ENCODE peak calls at places on chromosomes 12 and 14, in six cellular contexts. One of them, this sample, is unnamed.

GRCh38 chr12:113582521-113583218 is 111.0 kb upstream of the LHX5 start:
- DNase-seq in GM04504: no peak
- DNase-seq in SK-MEL-5: no peak
- DNase-seq in stimulated activated naive B cell treated with anti-CD40 and anti-IgM and Interleukin-4, amounts not matched to agents 10 μg/mL and 1 μg/mL and 100 μg/mL, for 72 hours: no peak
- DNase-seq in stomach: no peak
- DNase-seq in GM20000: no peak
- DNase-seq in this sample: no peak

GRCh38 chr14:58072288-58073071 is 79.5 kb downstream of the ARMH4 start:
- DNase-seq in stimulated activated naive B cell treated with anti-CD40 and anti-IgM and Interleukin-4, amounts not matched to agents 10 μg/mL and 1 μg/mL and 100 μg/mL, for 72 hours: peak; percentile 44
- DNase-seq in GM20000: peak; percentile 58
- DNase-seq in stomach: peak; percentile 33
- DNase-seq in GM04504: peak; percentile 35
- DNase-seq in SK-MEL-5: peak; percentile 78
- DNase-seq in this sample: peak; percentile 56

GRCh38 chr12:65881348-65881961 is 57.2 kb downstream of the HMGA2 start:
- DNase-seq in stomach: peak; percentile 30
- DNase-seq in stimulated activated naive B cell treated with anti-CD40 and anti-IgM and Interleukin-4, amounts not matched to agents 10 μg/mL and 1 μg/mL and 100 μg/mL, for 72 hours: no peak
- DNase-seq in GM04504: peak; percentile 63
- DNase-seq in GM20000: no peak
- DNase-seq in SK-MEL-5: no peak
- DNase-seq in this sample: no peak

GRCh38 chr14:54348923-54349615 is 47.7 kb upstream of the CDKN3 start:
- DNase-seq in stimulated activated naive B cell treated with anti-CD40 and anti-IgM and Interleukin-4, amounts not matched to agents 10 μg/mL and 1 μg/mL and 100 μg/mL, for 72 hours: no peak
- DNase-seq in GM04504: no peak
- DNase-seq in SK-MEL-5: no peak
- DNase-seq in GM20000: no peak
- DNase-seq in stomach: no peak
- DNase-seq in this sample: no peak

GRCh38 chr12:104494137-104494815 is 37.5 kb downstream of the CHST11 start:
- DNase-seq in GM20000: no peak
- DNase-seq in stomach: no peak
- DNase-seq in SK-MEL-5: no peak
- DNase-seq in GM04504: no peak
- DNase-seq in stimulated activated naive B cell treated with anti-CD40 and anti-IgM and Interleukin-4, amounts not matched to agents 10 μg/mL and 1 μg/mL and 100 μg/mL, for 72 hours: no peak
- DNase-seq in this sample: no peak

GRCh38 chr12:66916189-66916588 is 237.3 kb upstream of the GRIP1 start:
- DNase-seq in GM04504: no peak
- DNase-seq in SK-MEL-5: no peak
- DNase-seq in GM20000: no peak
- DNase-seq in stimulated activated naive B cell treated with anti-CD40 and anti-IgM and Interleukin-4, amounts not matched to agents 10 μg/mL and 1 μg/mL and 100 μg/mL, for 72 hours: no peak
- DNase-seq in stomach: no peak
- DNase-seq in this sample: no peak

GRCh38 chr12:123942277-123942653 is 30.4 kb downstream of the CCDC92 start:
- DNase-seq in GM20000: no peak
- DNase-seq in SK-MEL-5: no peak
- DNase-seq in stomach: no peak
- DNase-seq in GM04504: peak; percentile 48
- DNase-seq in stimulated activated naive B cell treated with anti-CD40 and anti-IgM and Interleukin-4, amounts not matched to agents 10 μg/mL and 1 μg/mL and 100 μg/mL, for 72 hours: no peak
- DNase-seq in this sample: peak; percentile 68

GRCh38 chr12:122067966-122068365 is 10.6 kb upstream of the MLXIP start:
- DNase-seq in SK-MEL-5: no peak
- DNase-seq in GM04504: no peak
- DNase-seq in stimulated activated naive B cell treated with anti-CD40 and anti-IgM and Interleukin-4, amounts not matched to agents 10 μg/mL and 1 μg/mL and 100 μg/mL, for 72 hours: peak; percentile 68
- DNase-seq in stomach: peak; percentile 58
- DNase-seq in GM20000: peak; percentile 85
- DNase-seq in this sample: no peak

GRCh38 chr12:6688543-6688999 is 604 bp downstream of the ZNF384 start:
- DNase-seq in stomach: peak; percentile 49
- DNase-seq in SK-MEL-5: no peak
- DNase-seq in GM20000: no peak
- DNase-seq in GM04504: no peak
- DNase-seq in stimulated activated naive B cell treated with anti-CD40 and anti-IgM and Interleukin-4, amounts not matched to agents 10 μg/mL and 1 μg/mL and 100 μg/mL, for 72 hours: no peak
- DNase-seq in this sample: no peak

GRCh38 chr12:80593766-80594165 is 113.7 kb upstream of the MYF6 start:
- DNase-seq in stimulated activated naive B cell treated with anti-CD40 and anti-IgM and Interleukin-4, amounts not matched to agents 10 μg/mL and 1 μg/mL and 100 μg/mL, for 72 hours: no peak
- DNase-seq in SK-MEL-5: no peak
- DNase-seq in GM20000: no peak
- DNase-seq in stomach: no peak
- DNase-seq in GM04504: peak; percentile 42
- DNase-seq in this sample: peak; percentile 65

GRCh38 chr12:94267907-94268575 is 119.7 kb downstream of the PLXNC1 start:
- DNase-seq in SK-MEL-5: no peak
- DNase-seq in GM20000: no peak
- DNase-seq in stomach: no peak
- DNase-seq in stimulated activated naive B cell treated with anti-CD40 and anti-IgM and Interleukin-4, amounts not matched to agents 10 μg/mL and 1 μg/mL and 100 μg/mL, for 72 hours: no peak
- DNase-seq in GM04504: no peak
- DNase-seq in this sample: no peak

GRCh38 chr12:112964915-112965314 is 13.4 kb upstream of the OAS2 start:
- DNase-seq in stimulated activated naive B cell treated with anti-CD40 and anti-IgM and Interleukin-4, amounts not matched to agents 10 μg/mL and 1 μg/mL and 100 μg/mL, for 72 hours: no peak
- DNase-seq in GM20000: no peak
- DNase-seq in SK-MEL-5: no peak
- DNase-seq in stomach: no peak
- DNase-seq in GM04504: no peak
- DNase-seq in this sample: no peak

GRCh38 chr14:105313381-105314286 is 914 bp upstream of the PACS2 start:
- DNase-seq in stimulated activated naive B cell treated with anti-CD40 and anti-IgM and Interleukin-4, amounts not matched to agents 10 μg/mL and 1 μg/mL and 100 μg/mL, for 72 hours: peak; percentile 26
- DNase-seq in GM20000: no peak
- DNase-seq in stomach: peak; percentile 43
- DNase-seq in SK-MEL-5: no peak
- DNase-seq in GM04504: no peak
- DNase-seq in this sample: no peak

GRCh38 chr14:92160619-92161018 is 38.9 kb downstream of the CPSF2 start:
- DNase-seq in GM04504: peak; percentile 50
- DNase-seq in SK-MEL-5: peak; percentile 42
- DNase-seq in GM20000: no peak
- DNase-seq in stomach: no peak
- DNase-seq in stimulated activated naive B cell treated with anti-CD40 and anti-IgM and Interleukin-4, amounts not matched to agents 10 μg/mL and 1 μg/mL and 100 μg/mL, for 72 hours: no peak
- DNase-seq in this sample: peak; percentile 34

GRCh38 chr12:103858953-103859601 is 18.0 kb upstream of the NT5DC3 start:
- DNase-seq in GM04504: peak; percentile 88
- DNase-seq in GM20000: no peak
- DNase-seq in stimulated activated naive B cell treated with anti-CD40 and anti-IgM and Interleukin-4, amounts not matched to agents 10 μg/mL and 1 μg/mL and 100 μg/mL, for 72 hours: no peak
- DNase-seq in stomach: peak; percentile 42
- DNase-seq in SK-MEL-5: peak; percentile 68
- DNase-seq in this sample: peak; percentile 93

GRCh38 chr14:31700282-31701074 is 139.3 kb downstream of the NUBPL start:
- DNase-seq in GM20000: no peak
- DNase-seq in stimulated activated naive B cell treated with anti-CD40 and anti-IgM and Interleukin-4, amounts not matched to agents 10 μg/mL and 1 μg/mL and 100 μg/mL, for 72 hours: no peak
- DNase-seq in SK-MEL-5: no peak
- DNase-seq in stomach: no peak
- DNase-seq in GM04504: no peak
- DNase-seq in this sample: no peak

GRCh38 chr14:49051328-49052060 is 534.7 kb downstream of the RPS29 start:
- DNase-seq in GM04504: no peak
- DNase-seq in stomach: no peak
- DNase-seq in SK-MEL-5: no peak
- DNase-seq in GM20000: no peak
- DNase-seq in stimulated activated naive B cell treated with anti-CD40 and anti-IgM and Interleukin-4, amounts not matched to agents 10 μg/mL and 1 μg/mL and 100 μg/mL, for 72 hours: no peak
- DNase-seq in this sample: no peak

GRCh38 chr12:124548854-124549378 is 18.5 kb downstream of the NCOR2 start:
- DNase-seq in SK-MEL-5: peak; percentile 53
- DNase-seq in GM20000: no peak
- DNase-seq in stimulated activated naive B cell treated with anti-CD40 and anti-IgM and Interleukin-4, amounts not matched to agents 10 μg/mL and 1 μg/mL and 100 μg/mL, for 72 hours: peak; percentile 60
- DNase-seq in stomach: peak; percentile 54
- DNase-seq in GM04504: peak; percentile 69
- DNase-seq in this sample: peak; percentile 67

GRCh38 chr12:25366159-25366558 is 115.4 kb upstream of the KRAS start:
- DNase-seq in stomach: no peak
- DNase-seq in GM20000: no peak
- DNase-seq in GM04504: no peak
- DNase-seq in SK-MEL-5: no peak
- DNase-seq in stimulated activated naive B cell treated with anti-CD40 and anti-IgM and Interleukin-4, amounts not matched to agents 10 μg/mL and 1 μg/mL and 100 μg/mL, for 72 hours: no peak
- DNase-seq in this sample: no peak

This sample was measured in AG04450.